ENCODE peak calls at places on chromosome 7, in ten cellular contexts. O, J, A, C, R, Q, X, I, S and B are unnamed samples.

GRCh38 chr7:2757361-2757903 is 69.4 kb downstream of the AMZ1 start:
- DNase-seq in A (no peak), S (no peak), X (peak; percentile 89), Q (peak; percentile 81), I (peak; percentile 61), O (no peak), R (no peak), C (no peak), J (peak; percentile 69), B (peak; percentile 72)

GRCh38 chr7:124652237-124652636 is 113.4 kb downstream of the GPR37 start:
- DNase-seq in Q (no peak), X (no peak), J (no peak), S (no peak), A (no peak), I (no peak), R (no peak), O (peak; percentile 2), C (peak; percentile 83), B (no peak)

GRCh38 chr7:114422478-114423217 is 8.0 kb downstream of the FOXP2 start:
- DNase-seq in O (no peak), J (no peak), S (no peak), A (no peak), I (no peak), R (no peak), Q (no peak), X (no peak), C (no peak), B (no peak)

GRCh38 chr7:87370660-87371180 is 25.3 kb downstream of the CROT start:
- DNase-seq in R (no peak), O (peak; percentile 25), J (no peak), C (peak; percentile 78), A (no peak), I (no peak), S (peak; percentile 52), Q (no peak), X (peak; percentile 50), B (no peak)

GRCh38 chr7:45082031-45082830 is 6.5 kb downstream of the NACAD start:
- DNase-seq in X (no peak), S (peak; percentile 29), O (no peak), A (no peak), R (no peak), J (no peak), I (peak; percentile 49), Q (no peak), C (no peak), B (no peak)

GRCh38 chr7:501526-501925 is 18.1 kb downstream of the PDGFA start:
- DNase-seq in J (no peak), I (no peak), S (no peak), C (no peak), A (no peak), O (no peak), X (no peak), Q (no peak), R (no peak), B (no peak)

GRCh38 chr7:121021266-121021969 is 32.9 kb downstream of the CPED1 start:
- DNase-seq in C (no peak), Q (no peak), I (no peak), S (peak; percentile 19), A (no peak), R (no peak), J (no peak), X (no peak), O (no peak), B (no peak)

GRCh38 chr7:95718556-95719410 is 53.6 kb upstream of the DYNC1I1 start:
- DNase-seq in S (peak; percentile 52), O (no peak), Q (no peak), R (no peak), X (no peak), I (no peak), C (peak; percentile 6), A (no peak), J (no peak), B (no peak)

GRCh38 chr7:113410791-113411190 is 292.4 kb upstream of the SMIM30 start:
- DNase-seq in O (no peak), I (no peak), Q (no peak), S (no peak), C (no peak), R (no peak), X (no peak), J (no peak), A (no peak), B (no peak)

GRCh38 chr7:36346260-36346831 is 43.3 kb upstream of the ANLN start:
- DNase-seq in S (peak; percentile 10), J (no peak), R (no peak), C (no peak), X (no peak), O (no peak), I (no peak), A (no peak), Q (no peak), B (no peak)

GRCh38 chr7:155948423-155948822 is 136.2 kb upstream of the SHH start:
- DNase-seq in S (no peak), A (no peak), O (no peak), R (no peak), X (no peak), I (no peak), Q (no peak), C (no peak), J (peak; percentile 35), B (no peak)

GRCh38 chr7:152477079-152477478 is 41.3 kb upstream of the KMT2C start:
- DNase-seq in O (no peak), S (no peak), I (no peak), X (no peak), C (no peak), A (no peak), Q (no peak), R (no peak), J (no peak), B (no peak)